ENCODE peak calls at places on chromosomes 4 and X, in four cellular contexts. A is hepatocyte, D is GM23248, M is PC-3. H is an unnamed sample.

GRCh38 chr4:6199344-6199921 is 916 bp downstream of the JAKMIP1 start:
- DNase-seq in A (peak), D (no peak), M (no peak), H (no peak)

GRCh38 chrX:19326567-19326966 is 17.2 kb upstream of the PDHA1 start:
- DNase-seq in A (no peak), M (peak), D (no peak), H (no peak)

GRCh38 chrX:50188859-50189258 is 11.9 kb downstream of the AKAP4 start:
- DNase-seq in D (no peak), M (no peak), A (no peak), H (no peak)

GRCh38 chrX:63784902-63785692 is at the start of gene ARHGEF9:
- DNase-seq in A (peak), D (peak), M (no peak), H (peak)

GRCh38 chr4:42150653-42151567 is 1.5 kb downstream of the BEND4 start:
- DNase-seq in A (peak), D (peak), M (no peak), H (no peak)

GRCh38 chrX:24963823-24964222 is 51.9 kb downstream of the ARX start:
- DNase-seq in M (no peak), A (no peak), D (no peak), H (no peak)

GRCh38 chrX:22365460-22365859 is 92.7 kb downstream of the CBLL2 start:
- DNase-seq in M (peak), A (no peak), D (peak), H (peak)

GRCh38 chr4:145902522-145902921 is 36.1 kb downstream of the ZNF827 start:
- DNase-seq in M (no peak), D (no peak), A (no peak), H (no peak)

GRCh38 chrX:132651411-132652086 is 162.7 kb upstream of the MBNL3 start:
- DNase-seq in D (peak), M (peak), A (no peak), H (peak)

GRCh38 chrX:56803849-56804681 is 75.0 kb downstream of the NBDY start:
- DNase-seq in A (peak), D (peak), M (no peak), H (no peak)

GRCh38 chr4:153522800-153523089 is 56.6 kb downstream of the TMEM131L start:
- DNase-seq in D (no peak), A (no peak), M (no peak), H (no peak)

GRCh38 chrX:129158505-129158904 is 364.8 kb downstream of the SMARCA1 start:
- DNase-seq in D (no peak), A (no peak), M (no peak), H (no peak)

GRCh38 chrX:36957425-36958328 is 50.5 kb upstream of the FAM47C start:
- DNase-seq in D (no peak), M (no peak), A (peak), H (peak)

GRCh38 chr4:161238033-161238432 is 925.8 kb downstream of the FSTL5 start:
- DNase-seq in A (no peak), M (no peak), D (no peak), H (no peak)

GRCh38 chr4:26862381-26862915 is 1.8 kb downstream of the STIM2 start:
- DNase-seq in D (peak), M (no peak), A (no peak), H (no peak)

GRCh38 chrX:21932277-21932996 is 8.1 kb upstream of the SMS start:
- DNase-seq in D (peak), M (peak), A (no peak), H (peak)

GRCh38 chr4:174808836-174809235 is 20.2 kb downstream of the GLRA3 start:
- DNase-seq in D (no peak), A (no peak), M (peak), H (no peak)

GRCh38 chr4:25320374-25321172 is 8.0 kb downstream of the ZCCHC4 start:
- DNase-seq in A (no peak), D (peak), M (peak), H (peak)

GRCh38 chr4:138202686-138203085 is 39.5 kb downstream of the SLC7A11 start:
- DNase-seq in M (peak), D (no peak), A (no peak), H (no peak)

GRCh38 chrX:32185160-32185559 is 1026.2 kb downstream of the DMD start:
- DNase-seq in D (no peak), A (no peak), M (no peak), H (no peak)

GRCh38 chr4:53019485-53020382 is 157.6 kb downstream of the RASL11B start:
- DNase-seq in M (peak), A (peak), D (peak), H (peak)

GRCh38 chr4:137531951-137532868 is at the start of gene PCDH18:
- DNase-seq in A (peak), M (peak), D (peak), H (peak)

GRCh38 chrX:67543818-67544217 is at the start of gene AR:
- DNase-seq in D (peak), M (no peak), A (peak), H (peak)

GRCh38 chr4:131632877-131633276 is 1516.2 kb upstream of the PCDH10 start:
- DNase-seq in M (no peak), D (no peak), A (no peak), H (no peak)

GRCh38 chr4:189294570-189294969 is 646.1 kb upstream of the FRG1 start:
- DNase-seq in D (no peak), M (peak), A (no peak), H (no peak)

GRCh38 chrX:152992120-152992519 is 1.8 kb downstream of the PNMA5 start:
- DNase-seq in A (no peak), D (no peak), M (no peak), H (no peak)

GRCh38 chr4:147754037-147754445 is 22.2 kb downstream of the ARHGAP10 start:
- DNase-seq in D (peak), M (peak), A (no peak), H (peak)

GRCh38 chr4:168682898-168683500 is 186.1 kb downstream of the PALLD start:
- DNase-seq in D (no peak), M (peak), A (no peak), H (no peak)

GRCh38 chrX:20266810-20267598 is at the start of gene RPS6KA3:
- DNase-seq in D (peak), M (peak), A (peak), H (peak)

GRCh38 chr4:121788896-121789295 is 12.2 kb upstream of the EXOSC9 start:
- DNase-seq in M (no peak), D (peak), A (no peak), H (peak)
- H2AFZ ChIP-seq in M (no peak), D (peak), A (no peak), H (no peak)

GRCh38 chr4:173528378-173529321 is 1.4 kb downstream of the HAND2 start:
- DNase-seq in M (no peak), D (peak), A (no peak), H (no peak)
- TF ChIP-seq EZH2 in M (no peak), D (no peak), A (peak), H (peak)

GRCh38 chr4:108416831-108417230 is 203.5 kb upstream of the RPL34 start:
- DNase-seq in A (no peak), D (no peak), M (no peak), H (no peak)

GRCh38 chr4:108415389-108415788 is 205.0 kb upstream of the RPL34 start:
- DNase-seq in D (no peak), M (no peak), A (no peak), H (no peak)

DNA sequence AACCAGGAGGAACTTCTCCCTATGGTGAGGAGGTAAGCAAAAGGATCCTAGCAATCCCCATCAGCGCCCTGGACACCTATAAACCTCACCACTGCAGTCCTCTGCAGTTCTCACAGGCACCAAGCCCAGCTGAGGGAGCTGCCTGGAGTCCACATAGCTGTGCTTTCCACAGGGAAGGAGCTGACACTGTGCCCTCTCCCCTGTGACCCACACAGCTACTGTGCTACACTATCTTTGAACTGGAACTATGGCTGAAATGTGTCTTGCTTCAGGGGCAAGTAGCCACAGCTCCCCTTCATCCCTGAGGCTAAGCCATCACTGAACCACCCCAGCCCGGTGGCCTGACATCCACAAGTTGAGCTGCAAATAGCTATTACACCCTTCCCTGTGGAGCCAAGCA is 208.5 kb upstream of the RPL34 start:
- DNase-seq in M (no peak), A (no peak), D (no peak), H (no peak)
- H2AFZ ChIP-seq in M (no peak), A (no peak), D (no peak), H (no peak)

GRCh38 chr4:7472443-7473013 is 37.8 kb upstream of the PSAPL1 start:
- DNase-seq in D (no peak), A (no peak), M (no peak), H (no peak)
- TF ChIP-seq EZH2 in D (no peak), A (no peak), M (no peak), H (no peak)

GRCh38 chr4:78665216-78665615 is 110.9 kb upstream of the BMP2K start:
- DNase-seq in D (no peak), M (no peak), A (peak), H (no peak)
- H2AFZ ChIP-seq in D (no peak), M (no peak), A (no peak), H (no peak)

GRCh38 chr4:183987529-183987946 is 82.4 kb downstream of the STOX2 start:
- DNase-seq in A (peak), M (peak), D (peak), H (peak)
- TF ChIP-seq EZH2 in A (no peak), M (no peak), D (no peak), H (no peak)

DNA sequence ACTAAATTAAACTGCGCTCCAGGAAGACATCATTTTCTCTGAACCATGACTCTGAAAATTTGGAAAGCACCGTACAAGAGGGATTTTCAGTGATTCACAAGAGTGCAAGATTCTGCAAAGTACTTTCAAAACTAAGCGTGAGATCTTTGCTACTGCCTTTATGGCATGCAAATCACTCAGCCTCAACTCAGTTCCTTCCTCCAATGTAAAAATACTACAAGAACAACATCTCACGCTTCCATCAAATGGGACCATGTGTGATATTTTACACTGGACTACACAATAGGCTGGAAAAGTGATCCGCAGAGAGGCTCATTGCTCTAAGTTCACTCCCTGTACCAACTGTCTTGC is 682 bp upstream of the IL15 start:
- DNase-seq in M (no peak), A (no peak), D (no peak), H (no peak)
- H2AFZ ChIP-seq in M (peak), A (peak), D (peak), H (peak)

H was measured in fibroblast of lung.